ENCODE peak calls at places on chromosomes 12 and 14, in eight cellular contexts. Q is endothelial cell of umbilical vein, T is neuronal stem cell, F is MM.1S, U is endodermal cell, R is NT2/D1, X is IMR-90, O is mesendoderm. J is an unnamed sample.

GRCh38 chr14:90375934-90376333 is 20.9 kb upstream of the CALM1 start:
- DNase-seq in R (no peak), O (no peak), F (no peak), U (no peak), Q (no peak), X (no peak), T (no peak), J (no peak)

GRCh38 chr12:104672501-104673265 is 215.9 kb downstream of the CHST11 start:
- DNase-seq in R (no peak), O (no peak), X (no peak), Q (no peak), F (no peak), U (peak; percentile 44), T (no peak), J (no peak)

GRCh38 chr12:57629897-57630471 is 3.0 kb downstream of the B4GALNT1 start:
- DNase-seq in R (no peak), U (peak; percentile 50), O (no peak), F (no peak), Q (no peak), X (no peak), T (no peak), J (peak; percentile 1)

GRCh38 chr12:84803661-84804060 is 108.9 kb downstream of the SLC6A15 start:
- DNase-seq in R (no peak), U (no peak), X (no peak), F (no peak), Q (no peak), T (no peak), O (no peak), J (no peak)

GRCh38 chr12:20040844-20041243 is 327.5 kb upstream of the PDE3A start:
- DNase-seq in X (no peak), T (no peak), O (peak; percentile 10), F (no peak), Q (peak; percentile 37), U (peak; percentile 50), R (no peak), J (peak; percentile 4)

GRCh38 chr12:100138048-100138907 is 4.4 kb downstream of the BLTP3B start:
- DNase-seq in X (peak; percentile 15), Q (peak; percentile 41), R (no peak), O (peak; percentile 27), T (no peak), F (peak; percentile 26), U (no peak), J (no peak)

GRCh38 chr12:100554608-100555077 is 18.8 kb upstream of the GAS2L3 start:
- DNase-seq in Q (peak; percentile 96), T (peak; percentile 73), U (peak; percentile 72), R (peak; percentile 78), F (peak; percentile 57), O (peak; percentile 94), X (peak; percentile 90), J (peak; percentile 82)

GRCh38 chr14:102759416-102759815 is 17.8 kb upstream of the TRAF3 start:
- DNase-seq in O (no peak), T (no peak), F (no peak), X (no peak), R (no peak), U (no peak), Q (peak; percentile 41), J (no peak)

GRCh38 chr12:62893276-62893675 is 41.7 kb downstream of the PPM1H start:
- DNase-seq in U (no peak), O (no peak), Q (no peak), X (no peak), T (no peak), R (no peak), F (no peak), J (no peak)

GRCh38 chr14:77067632-77068514 is 30.2 kb upstream of the CIPC start:
- DNase-seq in T (peak; percentile 46), U (peak; percentile 93), X (peak; percentile 57), R (no peak), Q (peak; percentile 61), O (peak; percentile 82), F (peak; percentile 36), J (peak; percentile 80)

GRCh38 chr14:73521229-73521628 is 15.7 kb upstream of the ACOT1 start:
- DNase-seq in T (no peak), Q (no peak), U (no peak), O (no peak), F (no peak), X (no peak), R (no peak), J (no peak)

DNA sequence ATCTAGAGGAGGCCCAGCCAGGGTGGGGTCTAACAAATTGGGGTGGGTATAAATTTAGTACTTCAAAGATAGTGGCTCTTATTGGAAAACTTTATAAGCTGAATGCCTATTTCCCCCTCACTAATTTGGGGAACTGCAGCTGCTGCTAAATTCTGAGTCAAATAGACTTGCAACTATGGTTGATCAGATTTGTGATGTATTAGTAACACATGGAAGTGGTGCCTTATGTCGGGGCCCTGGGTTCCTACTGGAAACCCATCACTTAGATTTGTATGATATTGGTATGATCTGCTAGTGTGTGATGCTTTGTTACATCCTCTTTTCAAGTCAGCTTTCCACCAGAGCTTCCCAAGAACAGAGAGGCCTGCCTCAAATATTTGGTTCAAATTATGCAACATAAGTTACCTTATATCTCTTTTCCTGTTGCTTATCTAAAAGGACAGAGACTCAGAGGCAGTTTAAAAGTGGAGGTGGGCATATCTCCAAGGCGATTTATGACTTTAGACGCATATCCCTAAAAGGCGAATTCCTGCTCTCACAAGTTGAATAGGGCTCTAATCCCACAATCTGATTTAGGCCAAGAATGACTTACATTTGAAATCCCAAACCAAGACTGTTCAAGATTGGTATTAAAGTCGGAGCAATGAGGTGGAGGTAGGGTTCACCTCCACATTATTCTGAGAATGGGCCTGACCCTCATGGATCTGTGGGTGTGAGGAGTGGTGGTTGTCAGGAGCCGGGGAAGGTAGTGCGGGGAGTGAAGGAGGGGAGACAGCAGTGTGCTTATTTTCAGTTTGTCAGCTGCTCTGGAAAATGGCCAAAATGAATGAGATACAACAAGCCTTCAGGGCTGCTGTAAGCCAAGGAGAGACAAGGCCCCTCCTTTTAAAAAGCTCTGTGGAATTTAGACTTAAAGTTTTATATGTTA is 425.8 kb downstream of the RAD51B start:
- DNase-seq in R (no peak), X (peak; percentile 64), U (no peak), O (no peak), F (no peak), Q (no peak), T (no peak), J (no peak)
- H3K9ac ChIP-seq in R (no peak overlapping the region), X (peak overlapping the region; percentile 3), U (no peak overlapping the region), O (no peak overlapping the region), F (no peak overlapping the region), Q (no peak overlapping the region), T (no peak overlapping the region), J (no peak overlapping the region)

GRCh38 chr12:69342407-69342806 is 5.8 kb upstream of the LYZ start:
- DNase-seq in R (no peak), X (no peak), T (no peak), Q (no peak), F (no peak), O (no peak), U (no peak), J (no peak)

GRCh38 chr12:69341328-69341727 is 6.9 kb upstream of the LYZ start:
- DNase-seq in U (no peak), F (no peak), Q (no peak), R (no peak), O (no peak), X (no peak), T (no peak), J (no peak)

GRCh38 chr12:69337325-69337724 is 10.9 kb upstream of the LYZ start:
- DNase-seq in Q (no peak), T (no peak), X (no peak), U (no peak), F (no peak), R (no peak), O (no peak), J (no peak)

GRCh38 chr12:69338120-69338859 is 9.9 kb upstream of the LYZ start:
- DNase-seq in Q (no peak), O (no peak), T (no peak), U (no peak), R (no peak), F (no peak), X (no peak), J (no peak)

DNA sequence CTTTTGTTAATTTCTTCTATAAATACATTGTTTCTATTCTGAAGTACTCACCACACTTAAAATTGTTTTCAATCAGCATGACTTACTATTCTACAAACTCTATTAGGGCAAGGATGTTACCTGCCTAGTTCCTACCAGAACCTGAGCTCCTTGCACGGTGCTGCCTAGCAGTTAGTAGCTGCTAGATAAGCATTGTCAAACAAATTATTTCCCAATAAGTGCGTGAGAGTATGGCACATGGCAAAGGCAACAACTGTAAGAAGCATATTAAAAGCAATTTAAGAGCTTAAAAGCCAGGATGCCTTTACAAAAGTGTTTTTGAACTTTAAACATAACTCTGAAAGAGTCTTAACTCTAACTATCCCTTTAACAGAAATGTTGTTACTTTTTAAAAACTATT is 8.2 kb upstream of the LYZ start:
- DNase-seq in T (no peak), R (no peak), Q (no peak), X (no peak), F (no peak), U (no peak), O (no peak), J (no peak)
- H3K4me1 ChIP-seq in T (no peaks in the 10 kb centered on the region), R (no peaks in the 10 kb centered on the region), Q (no peaks in the 10 kb centered on the region), X (no peaks in the 10 kb centered on the region), F (no peaks in the 10 kb centered on the region), U (peaks cover 8% of the 10 kb centered on the region), O (no peaks in the 10 kb centered on the region), J (peaks cover 12% of the 10 kb centered on the region)

GRCh38 chr12:50057000-50057841 is at the start of gene ASIC1:
- DNase-seq in U (peak; percentile 94), R (no peak), Q (peak; percentile 62), X (peak; percentile 67), T (peak; percentile 70), O (peak; percentile 69), F (peak; percentile 37), J (peak; percentile 88)

GRCh38 chr12:50058743-50059312 is 1.4 kb downstream of the ASIC1 start:
- DNase-seq in F (no peak), U (no peak), Q (no peak), T (no peak), O (no peak), R (no peak), X (no peak), J (no peak)

GRCh38 chr12:50055831-50056628 is 1.4 kb upstream of the ASIC1 start:
- DNase-seq in R (no peak), T (no peak), U (peak; percentile 92), F (peak; percentile 57), O (peak; percentile 83), X (peak; percentile 46), Q (peak; percentile 59), J (peak; percentile 82)

GRCh38 chr12:50057896-50058670 is 687 bp downstream of the ASIC1 start:
- DNase-seq in U (no peak), F (no peak), T (no peak), Q (no peak), O (no peak), X (no peak), R (no peak), J (no peak)

GRCh38 chr12:50056629-50056976 is 793 bp upstream of the ASIC1 start:
- DNase-seq in T (no peak), F (no peak), R (no peak), X (no peak), Q (no peak), U (no peak), O (no peak), J (no peak)
- H3K9ac ChIP-seq in T (no peak overlapping the region), F (peak overlapping the region; percentile 16), R (peak overlapping the region; percentile 80), X (peak overlapping the region; percentile 65), Q (no peak overlapping the region), U (no peak overlapping the region), O (peak overlapping the region; percentile 24), J (no peak overlapping the region)

DNA sequence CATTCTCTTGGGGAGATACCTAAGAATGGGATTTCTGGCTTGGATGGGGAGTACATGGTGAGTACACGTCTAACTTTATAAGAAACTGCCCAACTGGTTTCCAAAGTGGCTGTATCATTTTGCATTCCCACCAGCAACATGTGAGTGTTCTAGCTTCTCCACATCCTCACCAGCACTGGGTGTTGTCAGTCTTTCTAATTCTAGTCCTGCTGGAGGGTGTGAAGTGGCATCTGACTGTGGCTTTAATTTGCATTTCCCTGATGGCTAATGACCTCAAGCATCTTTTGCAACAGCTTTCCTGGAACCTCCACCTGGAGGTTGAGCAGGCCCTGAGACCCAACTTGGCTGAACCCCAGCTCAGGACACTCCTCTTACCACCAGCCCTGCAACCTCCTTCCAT is 17.8 kb downstream of the SELPLG start:
- DNase-seq in T (no peak), O (no peak), Q (no peak), X (no peak), U (no peak), R (no peak), F (peak; percentile 49), J (no peak)
- H3K4me1 ChIP-seq in T (peaks cover 5% of the 10 kb centered on the region), O (no peaks in the 10 kb centered on the region), Q (peaks cover 3% of the 10 kb centered on the region), X (peaks cover 6% of the 10 kb centered on the region), U (no peaks in the 10 kb centered on the region), R (peaks cover 13% of the 10 kb centered on the region), F (peaks cover 45% of the 10 kb centered on the region), J (peaks cover 3% of the 10 kb centered on the region)